ENCODE peak calls at places on chromosomes 1 and 21, in five cellular contexts. D is fibroblast of lung, L is bronchial epithelial cell, H is psoas muscle, J is GM12865. K is an unnamed sample.

GRCh38 chr1:207300970-207301369 is 20.5 kb upstream of the CD55 start:
- DNase-seq in D (no peak), L (no peak), H (no peak), J (no peak), K (no peak)

GRCh38 chr1:225228871-225229303 is 199.0 kb downstream of the LBR start:
- DNase-seq in D (no peak), L (no peak), H (no peak), J (no peak), K (no peak)

GRCh38 chr1:8211620-8212442 is 106.1 kb upstream of the SLC45A1 start:
- DNase-seq in D (peak; percentile 100), L (peak; percentile 99), H (peak; percentile 47), J (no peak), K (peak; percentile 97)

GRCh38 chr1:60504206-60504868 is 430.8 kb upstream of the C1orf87 start:
- DNase-seq in D (no peak), L (peak; percentile 18), H (no peak), J (no peak), K (peak; percentile 2)

GRCh38 chr1:159872896-159873295 is 10.4 kb upstream of the VSIG8 start:
- DNase-seq in D (no peak), L (no peak), H (no peak), J (no peak), K (no peak)

GRCh38 chr1:97364086-97364485 is 556.7 kb downstream of the DPYD start:
- DNase-seq in D (peak; percentile 81), L (peak; percentile 75), H (no peak), J (no peak), K (peak; percentile 64)

GRCh38 chr1:236159704-236160539 is 17.6 kb downstream of the GPR137B start:
- DNase-seq in D (no peak), L (no peak), H (no peak), J (peak; percentile 93), K (no peak)

GRCh38 chr1:18283601-18284385 is 176.2 kb downstream of the IGSF21 start:
- DNase-seq in D (no peak), L (no peak), H (no peak), J (peak; percentile 88), K (no peak)

GRCh38 chr21:44485254-44485793 is 30.0 kb downstream of the LRRC3 start:
- DNase-seq in D (no peak), L (no peak), H (no peak), J (no peak), K (peak; percentile 50)

GRCh38 chr1:150549496-150550221 is 451 bp downstream of the ADAMTSL4 start:
- DNase-seq in D (no peak), L (no peak), H (peak; percentile 60), J (no peak), K (peak; percentile 45)

GRCh38 chr1:150551049-150551783 is 2.0 kb downstream of the ADAMTSL4 start:
- DNase-seq in D (no peak), L (no peak), H (no peak), J (no peak), K (no peak)

GRCh38 chr1:150550222-150551048 is 1.2 kb downstream of the ADAMTSL4 start:
- DNase-seq in D (no peak), L (no peak), H (peak; percentile 68), J (no peak), K (peak; percentile 41)

GRCh38 chr1:150548324-150548631 is 930 bp upstream of the ADAMTSL4 start:
- DNase-seq in D (no peak), L (no peak), H (no peak), J (no peak), K (no peak)

DNA sequence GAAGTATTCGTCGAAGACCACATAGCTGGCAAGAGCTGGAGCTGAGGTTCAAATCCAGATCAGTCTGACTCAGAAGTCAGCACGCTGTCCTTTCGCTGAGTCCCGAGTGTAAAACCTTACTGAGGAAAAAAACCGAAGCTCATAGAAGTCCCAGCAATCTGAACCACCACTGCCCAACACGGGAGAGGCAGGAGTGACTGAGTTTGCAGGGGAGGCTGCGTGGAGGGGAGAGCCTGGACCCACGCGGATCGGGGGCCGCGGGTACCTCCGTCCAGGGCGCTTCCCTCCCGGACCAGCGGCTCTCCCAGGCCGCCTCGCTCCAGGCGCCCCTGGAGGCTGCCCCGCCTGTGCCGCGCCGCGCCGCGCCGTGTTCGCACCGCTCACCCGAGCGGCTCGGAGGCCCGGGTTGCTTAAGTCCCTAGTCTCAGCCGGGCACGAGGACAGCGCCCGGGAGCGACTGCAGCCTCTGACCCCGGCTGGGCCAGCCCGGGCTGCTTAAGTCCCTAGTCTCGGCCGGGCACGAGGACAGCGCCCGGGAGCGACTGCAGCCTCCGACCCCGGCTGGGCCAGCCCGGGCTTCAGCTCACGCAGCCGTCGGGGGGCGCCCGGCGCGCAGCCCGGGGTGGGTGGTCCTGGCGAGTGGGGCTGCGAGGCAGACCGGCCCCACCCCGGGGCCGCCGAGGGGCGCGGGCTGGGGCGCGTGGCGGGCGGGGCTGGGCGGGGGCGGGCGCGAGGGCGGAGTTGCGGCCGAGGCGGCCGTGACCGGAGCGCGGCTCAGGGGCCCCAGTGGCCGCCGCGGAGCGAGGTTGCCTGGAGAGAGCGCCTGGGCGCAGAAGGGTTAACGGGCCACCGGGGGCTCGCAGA is at the start of gene ADAMTSL4:
- DNase-seq in D (peak; percentile 80), L (peak; percentile 48), H (peak; percentile 75), J (peak; percentile 66), K (peak; percentile 75)
- TF ChIP-seq CTCF in D (no peak), L (peak; percentile 30), H (no peak), J (no peak), K (peak; percentile 16)

DNA sequence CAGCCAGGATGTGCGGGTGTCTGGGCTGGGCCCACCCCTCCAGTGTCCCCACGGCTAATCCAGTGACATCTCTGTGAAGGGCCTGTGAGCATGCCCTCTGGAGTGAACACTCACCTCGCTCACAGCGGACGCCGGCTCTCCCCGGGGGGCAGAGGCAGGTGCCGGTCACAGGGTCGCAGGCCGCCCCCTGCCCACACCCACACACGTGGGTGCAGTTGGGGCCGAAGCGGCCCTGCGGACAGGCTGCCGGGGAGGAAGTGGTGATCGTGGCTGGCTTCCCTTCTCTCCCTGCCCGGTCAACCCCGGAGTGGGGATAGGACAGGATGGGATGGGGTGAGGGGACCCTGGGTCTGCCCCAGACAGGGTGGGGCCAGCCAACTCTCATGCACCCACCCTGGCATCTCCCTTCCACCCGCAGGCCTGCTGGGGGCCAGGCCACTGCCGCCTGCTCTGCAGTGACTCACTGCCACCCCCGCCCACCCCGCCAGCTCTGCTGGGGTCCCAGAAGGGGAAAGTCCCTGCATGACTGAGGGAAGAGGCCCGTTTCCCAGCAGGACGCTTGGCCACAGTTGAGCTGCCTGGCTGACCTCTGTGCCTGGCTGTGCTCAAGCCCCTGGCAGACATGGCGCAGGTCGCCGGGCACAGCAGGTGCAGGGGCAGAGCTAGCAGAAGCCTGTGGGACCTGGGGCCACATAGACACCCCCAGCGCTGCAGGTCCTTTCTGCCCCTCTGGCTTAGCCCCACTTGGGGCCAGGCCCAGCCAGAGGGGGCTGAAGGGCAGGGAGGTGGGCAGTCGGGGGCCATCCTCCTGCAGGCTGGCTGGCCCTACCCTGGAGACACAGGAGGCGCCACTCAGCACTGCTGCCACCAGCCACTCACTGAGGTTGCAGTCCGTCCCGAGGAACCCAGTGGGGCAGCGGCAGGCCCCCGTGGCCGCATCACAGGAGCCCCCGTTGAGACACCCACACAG is 41.6 kb downstream of the ARHGEF16 start:
- DNase-seq in D (peak; percentile 57), L (no peak), H (no peak), J (no peak), K (no peak)
- H3K4me3 ChIP-seq in D (no peak overlapping the region), L (no peak overlapping the region), H (no peak overlapping the region), J (no peak overlapping the region), K (no peak overlapping the region)

GRCh38 chr1:191629836-191630235 is 528.4 kb upstream of the RGS18 start:
- DNase-seq in D (no peak), L (no peak), H (no peak), J (no peak), K (no peak)
- TF ChIP-seq CTCF in D (no peak), L (no peak), H (no peak), J (peak; percentile 4), K (no peak)

DNA sequence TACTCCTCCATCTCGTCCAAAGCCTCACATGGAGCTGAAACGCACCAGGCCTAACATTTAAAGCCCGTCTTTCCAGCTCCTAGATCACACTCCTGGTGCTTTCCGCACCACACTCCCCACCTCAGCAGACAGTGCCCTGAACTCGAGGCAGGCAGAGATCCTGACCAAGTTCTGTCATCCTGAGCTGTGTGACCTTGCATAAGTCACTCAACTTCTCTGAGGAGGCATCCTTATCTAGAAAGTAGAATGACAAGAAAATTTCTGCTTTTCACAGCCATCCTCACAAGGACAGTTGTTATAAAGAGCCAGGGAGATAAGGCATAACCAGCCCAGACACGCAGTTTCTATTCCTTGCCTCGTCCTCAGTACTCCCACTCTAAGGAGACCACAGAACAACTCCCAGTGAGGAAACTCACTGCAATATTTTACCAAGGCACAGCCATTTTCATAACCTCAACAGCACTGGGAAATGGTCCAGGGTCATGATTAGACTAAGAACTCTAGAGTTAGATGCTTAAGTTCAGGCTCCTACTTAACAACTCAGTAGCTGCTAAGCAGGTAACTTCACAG is 3.1 kb downstream of the LRP8 start:
- DNase-seq in D (peak; percentile 36), L (no peak), H (no peak), J (no peak), K (peak; percentile 52)
- H3K4me3 ChIP-seq in D (no peak overlapping the region), L (no peak overlapping the region), H (no peak overlapping the region), J (no peak overlapping the region), K (no peak overlapping the region)

DNA sequence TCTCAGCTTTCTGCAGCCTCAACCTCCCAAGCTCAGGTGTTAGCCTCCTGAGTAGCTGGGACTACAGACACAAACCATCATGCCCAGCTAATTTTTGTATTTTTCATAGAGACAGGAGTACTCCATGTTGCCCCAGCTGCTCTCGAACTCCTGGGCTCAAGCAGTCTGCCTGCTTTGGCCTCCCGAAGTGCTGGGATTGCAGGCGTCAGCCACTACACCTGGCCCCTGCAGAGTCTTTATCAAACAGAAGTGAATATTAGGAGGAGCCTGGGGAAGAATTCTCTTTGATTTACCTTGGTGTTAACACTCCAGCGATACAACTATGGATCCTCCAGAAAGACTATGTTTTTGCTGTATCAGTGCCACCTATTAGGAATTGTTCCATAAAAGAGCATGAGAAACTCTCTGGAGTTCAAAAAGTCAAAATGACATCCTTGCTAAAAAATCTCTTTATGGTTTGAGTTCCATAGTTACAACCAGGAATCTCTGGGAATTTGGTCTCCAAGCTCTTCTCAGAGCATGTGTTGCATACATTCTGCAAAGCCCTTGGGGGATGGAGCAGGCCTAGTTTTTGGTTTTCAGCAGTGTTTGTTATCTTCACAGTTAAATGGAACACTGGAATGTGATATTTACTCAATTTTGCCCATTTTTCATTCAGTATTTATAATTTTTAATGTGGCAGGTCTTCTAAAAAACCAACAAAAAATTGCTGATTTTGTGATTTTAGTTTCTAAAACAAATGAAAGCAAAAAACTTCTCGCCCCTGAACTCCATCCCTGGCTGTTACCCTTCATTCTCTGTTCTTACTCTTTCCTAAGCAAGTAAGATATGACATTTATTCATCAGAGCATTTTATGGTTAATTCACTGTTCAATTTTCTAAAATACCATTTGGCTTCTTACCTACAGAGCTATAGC is 77.3 kb downstream of the OLFML2B start:
- DNase-seq in D (peak; percentile 83), L (no peak), H (no peak), J (no peak), K (peak; percentile 84)
- TF ChIP-seq CTCF in D (no peak), L (no peak), H (no peak), J (no peak), K (no peak)

GRCh38 chr1:6245086-6245868 is 1.3 kb downstream of the HES3 start:
- DNase-seq in D (peak; percentile 70), L (peak; percentile 49), H (peak; percentile 82), J (peak; percentile 87), K (peak; percentile 70)
- H3K4me3 ChIP-seq in D (no peak overlapping the region), L (peak overlapping the region; percentile 27), H (no peak overlapping the region), J (peak overlapping the region; percentile 37), K (no peak overlapping the region)

K was measured in fibroblast of the aortic adventitia.